ENCODE peak calls at places on chromosomes 12 and 14, in four cellular contexts. G is dorsolateral prefrontal cortex; Q is AG04450; V is CD8-positive, alpha-beta T cell. E is an unnamed sample.

GRCh38 chr12:43337571-43338497 is 214.2 kb downstream of the ADAMTS20 start:
- DNase-seq in G (no peak), Q (no peak), V (no peak), E (no peak)

GRCh38 chr14:32256606-32257005 is 53.5 kb upstream of the RNU6-8 start:
- DNase-seq in G (no peak), Q (peak), V (no peak), E (no peak)

GRCh38 chr14:49218436-49219092 is 367.6 kb downstream of the RPS29 start:
- DNase-seq in G (peak), Q (no peak), V (no peak), E (no peak)

GRCh38 chr14:22847661-22848341 is 11.4 kb downstream of the MMP14 start:
- DNase-seq in G (no peak), Q (no peak), V (no peak), E (no peak)

GRCh38 chr12:32918890-32919791 is 22.6 kb upstream of the PKP2 start:
- DNase-seq in G (no peak), Q (no peak), V (no peak), E (no peak)

GRCh38 chr14:39102969-39103957 is at the start of gene SEC23A:
- DNase-seq in G (peak), Q (peak), V (peak), E (peak)

GRCh38 chr12:63844391-63845341 is at the start of gene SRGAP1:
- DNase-seq in G (peak), Q (no peak), V (no peak), E (peak)

GRCh38 chr14:51211149-51211548 is 28.9 kb upstream of the TMX1 start:
- DNase-seq in G (no peak), Q (no peak), V (no peak), E (no peak)

GRCh38 chr14:23346693-23347405 is 5.8 kb downstream of the SLC22A17 start:
- DNase-seq in G (no peak), Q (no peak), V (no peak), E (no peak)

GRCh38 chr14:75734848-75735247 is 73.8 kb downstream of the TTLL5 start:
- DNase-seq in G (no peak), Q (no peak), V (no peak), E (no peak)

GRCh38 chr12:18690653-18691052 is 47.2 kb downstream of the PLCZ1 start:
- DNase-seq in G (no peak), Q (peak), V (no peak), E (no peak)

GRCh38 chr14:26401170-26401968 is 196.5 kb downstream of the NOVA1 start:
- DNase-seq in G (no peak), Q (no peak), V (no peak), E (no peak)

GRCh38 chr14:32473476-32473875 is 144.4 kb downstream of the AKAP6 start:
- DNase-seq in G (no peak), Q (no peak), V (no peak), E (no peak)

GRCh38 chr14:99196310-99196650 is 75.7 kb downstream of the BCL11B start:
- DNase-seq in G (no peak), Q (no peak), V (no peak), E (no peak)

GRCh38 chr12:122858171-122858570 is 22.9 kb downstream of the HIP1R start:
- DNase-seq in G (no peak), Q (no peak), V (no peak), E (no peak)

GRCh38 chr12:94074970-94075695 is 73.2 kb upstream of the PLXNC1 start:
- DNase-seq in G (no peak), Q (peak), V (no peak), E (no peak)

GRCh38 chr12:117189725-117190209 is 503 bp downstream of the FBXO21 start:
- DNase-seq in G (peak), Q (no peak), V (no peak), E (peak)

GRCh38 chr12:46788247-46788887 is 37.4 kb downstream of the SLC38A4 start:
- DNase-seq in G (no peak), Q (no peak), V (no peak), E (no peak)

GRCh38 chr12:108842364-108842763 is 15.0 kb downstream of the SSH1 start:
- DNase-seq in G (no peak), Q (no peak), V (no peak), E (no peak)

GRCh38 chr12:6167327-6168280 is 32.6 kb upstream of the CD9 start:
- DNase-seq in G (peak), Q (peak), V (peak), E (no peak)

GRCh38 chr12:91921555-91921954 is 224.1 kb downstream of the BTG1 start:
- DNase-seq in G (no peak), Q (no peak), V (no peak), E (no peak)

GRCh38 chr12:12278899-12279298 is 12.1 kb upstream of the LRP6 start:
- DNase-seq in G (no peak), Q (no peak), V (no peak), E (no peak)

GRCh38 chr14:92356677-92357076 is 33.7 kb downstream of the SLC24A4 start:
- DNase-seq in G (no peak), Q (no peak), V (no peak), E (no peak)

GRCh38 chr12:94247256-94247655 is 98.9 kb downstream of the PLXNC1 start:
- DNase-seq in G (no peak), Q (no peak), V (no peak), E (no peak)

GRCh38 chr12:125683748-125684381 is 618.6 kb downstream of the AACS start:
- DNase-seq in G (peak), Q (no peak), V (no peak), E (peak)

GRCh38 chr14:23646648-23647549 is 10.7 kb downstream of the DHRS2 start:
- DNase-seq in G (no peak), Q (no peak), V (no peak), E (no peak)

GRCh38 chr12:108457006-108457733 is 57.9 kb upstream of the FICD start:
- DNase-seq in G (peak), Q (no peak), V (no peak), E (no peak)

GRCh38 chr14:97218713-97219355 is 421.7 kb downstream of the VRK1 start:
- DNase-seq in G (no peak), Q (no peak), V (peak), E (no peak)

GRCh38 chr12:26789731-26790644 is 43.0 kb downstream of the ITPR2 start:
- DNase-seq in G (no peak), Q (no peak), V (no peak), E (no peak)

GRCh38 chr14:69370061-69370460 is 28.0 kb downstream of the ERH start:
- DNase-seq in G (no peak), Q (no peak), V (no peak), E (no peak)

GRCh38 chr14:68753696-68754095 is 39.2 kb downstream of the ZFP36L1 start:
- DNase-seq in G (no peak), Q (no peak), V (no peak), E (no peak)

GRCh38 chr14:104966261-104967143 is 11.7 kb downstream of the AHNAK2 start:
- DNase-seq in G (no peak), Q (no peak), V (no peak), E (no peak)

GRCh38 chr12:26787125-26787495 is 45.9 kb downstream of the ITPR2 start:
- DNase-seq in G (no peak), Q (no peak), V (no peak), E (no peak)

GRCh38 chr12:96421014-96421413 is 20.8 kb upstream of the CDK17 start:
- DNase-seq in G (no peak), Q (no peak), V (no peak), E (no peak)

GRCh38 chr12:15883536-15883935 is 1.3 kb downstream of the STRAP start:
- DNase-seq in G (no peak), Q (no peak), V (no peak), E (no peak)

GRCh38 chr12:95634622-95635621 is 83.6 kb upstream of the USP44 start:
- DNase-seq in G (no peak), Q (peak), V (no peak), E (no peak)

DNA sequence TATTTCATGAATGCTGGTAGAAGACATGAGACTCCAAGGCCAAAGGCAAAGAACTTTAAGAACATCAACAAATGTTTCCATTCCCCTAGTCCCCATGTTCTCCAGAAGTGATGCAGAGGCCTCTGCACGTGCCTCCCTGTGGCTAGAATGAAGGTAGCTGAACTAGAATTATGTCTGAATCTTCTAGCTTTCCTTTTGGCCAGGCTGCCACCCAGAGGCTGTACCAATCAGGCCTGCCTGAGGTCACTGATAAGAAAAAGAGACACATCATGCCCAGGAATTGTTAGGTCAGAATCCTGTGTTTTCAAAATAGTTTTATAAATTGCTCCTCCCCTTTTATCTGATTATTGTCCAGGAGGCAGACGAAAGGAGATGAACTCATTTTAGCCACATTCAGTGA is 188.0 kb upstream of the SLC16A7 start:
- DNase-seq in G (no peak), Q (no peak), V (no peak), E (no peak)
- TF ChIP-seq CTCF in G (no peak), Q (no peak), V (no peak), E (no peak)

DNA sequence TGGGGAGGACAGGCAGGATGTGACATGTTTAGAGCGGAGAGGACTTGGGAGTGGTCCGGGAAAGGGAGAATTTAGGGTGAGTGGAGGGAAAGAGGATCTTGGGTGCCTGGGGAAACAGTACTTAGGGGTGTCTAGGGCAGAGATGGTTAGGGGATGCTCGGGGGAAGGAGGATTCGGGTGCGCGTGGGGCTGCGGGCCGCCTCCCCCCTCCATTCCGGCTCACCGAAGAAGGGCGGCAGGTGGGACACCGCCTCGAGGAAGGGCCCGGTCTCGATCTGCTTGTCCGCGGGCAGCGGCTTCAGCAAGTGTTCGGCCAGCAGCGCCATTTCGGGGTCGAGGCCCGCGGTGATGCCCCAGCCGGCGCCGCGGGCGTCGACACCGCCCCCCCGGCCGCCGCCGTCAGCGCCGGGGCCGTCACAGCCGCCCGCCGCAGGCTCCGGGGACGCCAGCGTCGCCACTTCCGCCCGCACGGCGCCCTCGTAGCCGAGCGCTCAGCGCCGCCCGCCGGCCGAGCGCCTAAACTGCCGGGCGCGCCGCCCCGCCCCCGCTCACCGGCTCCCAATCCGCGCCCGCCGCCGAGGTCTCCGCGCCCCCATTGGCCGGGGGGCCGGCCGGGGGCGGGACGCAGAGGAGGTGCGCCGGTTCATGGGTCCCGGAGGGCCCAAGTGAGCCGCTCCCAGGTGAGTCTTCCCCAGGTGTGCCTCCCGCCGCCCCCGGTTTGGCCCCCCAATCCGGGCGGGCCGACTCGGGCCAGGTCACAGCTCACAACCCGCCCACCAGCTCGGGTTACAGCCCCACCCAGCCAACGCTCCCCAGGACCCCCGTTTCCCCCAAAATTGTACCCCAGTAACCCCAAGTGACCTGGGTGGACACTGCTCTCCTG is at the start of gene GLTP:
- DNase-seq in G (peak), Q (no peak), V (peak), E (peak)
- TF ChIP-seq CTCF in G (peak), Q (peak), V (peak), E (peak)

GRCh38 chr14:100644383-100644782 is 57.2 kb upstream of the BEGAIN start:
- DNase-seq in G (no peak), Q (no peak), V (no peak), E (no peak)

GRCh38 chr14:100645200-100645985 is 58.2 kb upstream of the BEGAIN start:
- DNase-seq in G (peak), Q (peak), V (peak), E (peak)

GRCh38 chr14:100648474-100649172 is 61.4 kb upstream of the BEGAIN start:
- DNase-seq in G (no peak), Q (no peak), V (no peak), E (no peak)

GRCh38 chr14:100644784-100645183 is 57.6 kb upstream of the BEGAIN start:
- DNase-seq in G (no peak), Q (no peak), V (no peak), E (no peak)

DNA sequence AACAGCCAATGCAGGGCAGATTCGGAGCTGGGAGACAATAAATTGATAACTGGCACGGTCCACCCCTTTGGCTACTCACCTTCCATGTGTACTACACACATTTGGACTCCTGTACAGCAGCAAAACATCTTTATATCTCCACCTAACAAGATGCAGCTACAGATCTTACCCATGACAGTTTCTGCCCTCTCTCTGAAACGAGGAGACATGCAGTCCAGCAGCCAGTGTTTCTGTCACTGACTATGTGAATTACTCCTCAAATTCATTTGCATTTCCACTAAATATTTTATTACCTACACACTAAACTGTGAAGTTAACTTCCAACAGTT is 58.7 kb upstream of the BEGAIN start:
- DNase-seq in G (no peak), Q (no peak), V (no peak), E (no peak)
- TF ChIP-seq CTCF in G (no peak), Q (no peak), V (peak), E (no peak)

GRCh38 chr14:89954045-89955021 is at the start of gene EFCAB11:
- DNase-seq in G (peak), Q (peak), V (peak), E (peak)
- TF ChIP-seq CTCF in G (no peak), Q (peak), V (no peak), E (peak)

DNA sequence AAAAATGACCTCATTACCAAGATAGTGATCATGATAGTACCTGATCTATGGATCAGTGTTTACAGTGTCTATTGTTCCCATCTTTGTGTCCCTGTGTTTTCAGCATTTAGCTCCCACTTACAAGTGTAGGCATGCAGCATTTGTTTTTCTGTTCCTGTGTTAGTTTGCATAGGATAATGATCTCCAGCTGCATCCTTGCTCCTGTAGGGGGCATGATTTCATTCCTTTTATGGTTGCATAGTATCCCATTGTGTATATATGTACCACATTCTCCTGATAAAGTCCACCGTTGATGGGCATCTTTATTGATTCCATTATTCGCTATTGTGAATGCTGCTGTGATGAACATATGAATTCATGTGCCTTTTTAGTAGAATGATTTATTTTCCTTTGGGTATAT is 215.4 kb upstream of the NAV3 start:
- DNase-seq in G (no peak), Q (no peak), V (no peak), E (no peak)
- TF ChIP-seq CTCF in G (no peak), Q (no peak), V (no peak), E (no peak)

GRCh38 chr12:48818831-48819590 is 715 bp downstream of the CACNB3 start:
- DNase-seq in G (no peak), Q (no peak), V (peak), E (no peak)
- TF ChIP-seq CTCF in G (no peak), Q (no peak), V (no peak), E (no peak)